ENCODE peak calls at places on chromosomes 5 and 9, in four cellular contexts. U is stomach, G is GM23338, Z is GM12878. W is an unnamed sample. For H3K4me1, the result is how much of the 10 kb centered on the place peaks cover.

GRCh38 chr5:154135125-154135524 is 55.4 kb upstream of the GALNT10 start:
- DNase-seq in U (no peak), G (no peak), Z (no peak), W (no peak)

GRCh38 chr5:926416-927171 is 33.9 kb downstream of the TRIP13 start:
- DNase-seq in U (no peak), G (peak), Z (no peak), W (peak)

GRCh38 chr5:136197462-136198142 is 4.6 kb upstream of the SMIM32 start:
- DNase-seq in U (no peak), G (no peak), Z (no peak), W (no peak)

GRCh38 chr5:174165406-174165805 is 119.9 kb downstream of the NSG2 start:
- DNase-seq in U (no peak), G (no peak), Z (no peak), W (no peak)

GRCh38 chr9:38687389-38687842 is 32.5 kb downstream of the FAM240B start:
- DNase-seq in U (peak), G (peak), Z (no peak), W (peak)

GRCh38 chr9:8351431-8351830 is 551.9 kb upstream of the DMAC1 start:
- DNase-seq in U (no peak), G (no peak), Z (no peak), W (no peak)

GRCh38 chr5:10130881-10131280 is 118.8 kb downstream of the ATPSCKMT start:
- DNase-seq in U (no peak), G (no peak), Z (no peak), W (no peak)

GRCh38 chr9:83304686-83305085 is 233.5 kb downstream of the FRMD3 start:
- DNase-seq in U (peak), G (no peak), Z (no peak), W (no peak)

GRCh38 chr5:3026099-3026498 is 274.6 kb upstream of the IRX2 start:
- DNase-seq in U (no peak), G (no peak), Z (no peak), W (no peak)

GRCh38 chr5:177426566-177427210 is at the start of gene GRK6:
- DNase-seq in U (peak), G (peak), Z (no peak), W (peak)

GRCh38 chr9:107949058-107949457 is 459.5 kb upstream of the KLF4 start:
- DNase-seq in U (no peak), G (no peak), Z (no peak), W (no peak)

GRCh38 chr5:74243634-74244033 is 396.9 kb downstream of the ENC1 start:
- DNase-seq in U (no peak), G (no peak), Z (no peak), W (no peak)

GRCh38 chr9:137666505-137666809 is 47.7 kb downstream of the EHMT1 start:
- DNase-seq in U (no peak), G (no peak), Z (no peak), W (peak)

GRCh38 chr5:89733772-89734171 is 675.8 kb downstream of the CETN3 start:
- DNase-seq in U (no peak), G (peak), Z (no peak), W (no peak)

GRCh38 chr9:111599092-111599947 is at the start of gene PTGR1:
- DNase-seq in U (peak), G (peak), Z (no peak), W (peak)

GRCh38 chr5:67383451-67383850 is 186.9 kb upstream of the CD180 start:
- DNase-seq in U (no peak), G (no peak), Z (no peak), W (no peak)

GRCh38 chr9:75451045-75451444 is 362.7 kb downstream of the OSTF1 start:
- DNase-seq in U (no peak), G (no peak), Z (no peak), W (no peak)

GRCh38 chr9:126389958-126390357 is 63.3 kb downstream of the MVB12B start:
- DNase-seq in U (no peak), G (no peak), Z (no peak), W (no peak)

GRCh38 chr9:96751815-96752214 is 26.1 kb downstream of the ZNF510 start:
- DNase-seq in U (no peak), G (no peak), Z (no peak), W (no peak)

GRCh38 chr5:71782393-71782770 is 63.3 kb downstream of the CARTPT start:
- DNase-seq in U (no peak), G (no peak), Z (peak), W (no peak)

GRCh38 chr9:83630938-83631457 is 8.1 kb downstream of the IDNK start:
- DNase-seq in U (no peak), G (peak), Z (no peak), W (no peak)

GRCh38 chr5:89211836-89212235 is 328.9 kb upstream of the MEF2C start:
- DNase-seq in U (no peak), G (no peak), Z (no peak), W (no peak)

GRCh38 chr5:107887181-107887580 is 216.4 kb upstream of the EFNA5 start:
- DNase-seq in U (no peak), G (no peak), Z (no peak), W (no peak)

GRCh38 chr9:32706004-32706749 is 70.7 kb upstream of the TAF1L start:
- DNase-seq in U (no peak), G (peak), Z (no peak), W (no peak)

GRCh38 chr9:81609782-81610738 is 79.3 kb downstream of the TLE1 start:
- DNase-seq in U (no peak), G (no peak), Z (no peak), W (no peak)

GRCh38 chr5:22908129-22908528 is 55.0 kb upstream of the CDH12 start:
- DNase-seq in U (no peak), G (no peak), Z (no peak), W (no peak)

GRCh38 chr5:135245521-135246499 is 153.2 kb downstream of the MACROH2A1 start:
- DNase-seq in U (peak), G (no peak), Z (no peak), W (no peak)

GRCh38 chr5:127029513-127030258 is 672 bp downstream of the MARCHF3 start:
- DNase-seq in U (peak), G (peak), Z (no peak), W (peak)

GRCh38 chr5:107459637-107460036 is 211.1 kb downstream of the EFNA5 start:
- DNase-seq in U (no peak), G (no peak), Z (no peak), W (no peak)

GRCh38 chr9:138083873-138084272 is 206.3 kb downstream of the CACNA1B start:
- DNase-seq in U (peak), G (no peak), Z (no peak), W (no peak)

GRCh38 chr9:4680178-4680535 is 788 bp downstream of the CDC37L1 start:
- DNase-seq in U (no peak), G (no peak), Z (no peak), W (no peak)

GRCh38 chr5:84017704-84018240 is 297.1 kb upstream of the HAPLN1 start:
- DNase-seq in U (no peak), G (no peak), Z (no peak), W (no peak)

GRCh38 chr5:172433071-172433470 is 21.3 kb downstream of the SH3PXD2B start:
- DNase-seq in U (no peak), G (no peak), Z (no peak), W (no peak)

GRCh38 chr5:172436078-172436873 is 18.0 kb downstream of the SH3PXD2B start:
- DNase-seq in U (no peak), G (no peak), Z (no peak), W (no peak)

GRCh38 chr5:172433513-172433912 is 20.8 kb downstream of the SH3PXD2B start:
- DNase-seq in U (no peak), G (no peak), Z (no peak), W (no peak)

GRCh38 chr5:172435362-172436077 is 18.8 kb downstream of the SH3PXD2B start:
- DNase-seq in U (no peak), G (no peak), Z (no peak), W (no peak)

GRCh38 chr5:172434246-172434645 is 20.1 kb downstream of the SH3PXD2B start:
- DNase-seq in U (no peak), G (no peak), Z (no peak), W (no peak)
- H3K27ac ChIP-seq in U (peak), G (no peak), Z (no peak), W (no peak)

DNA sequence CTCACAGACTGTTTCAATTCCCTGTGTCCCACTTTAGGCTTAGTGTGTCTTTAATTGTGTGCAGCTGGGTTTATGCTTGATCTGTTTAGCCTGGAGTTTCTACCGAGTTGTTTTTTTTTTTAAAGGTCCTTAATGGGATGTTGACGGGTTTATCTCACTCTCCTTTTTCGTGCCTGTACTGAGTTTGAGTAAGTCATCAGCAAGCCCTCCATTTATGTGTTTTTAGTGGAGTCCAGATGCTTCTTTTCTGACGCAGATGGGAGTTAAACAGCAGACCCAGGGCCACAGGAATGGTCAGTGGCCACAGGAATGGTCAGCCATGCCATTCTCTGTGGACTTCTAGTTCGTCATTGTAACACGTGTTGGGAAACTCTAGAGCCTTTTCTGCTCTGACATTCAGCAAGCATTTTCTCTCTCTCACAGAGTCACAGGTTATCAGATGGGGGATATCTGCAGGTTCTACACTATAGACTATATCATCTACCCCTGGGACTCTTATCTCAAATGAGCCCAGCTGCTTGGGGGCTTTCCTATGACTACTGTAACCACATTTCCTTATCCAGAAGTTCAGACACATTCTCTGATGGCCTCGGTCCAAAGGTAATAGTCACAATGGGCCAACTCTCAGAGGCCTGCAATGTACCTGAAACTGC is 190.5 kb downstream of the TTLL11 start:
- DNase-seq in U (no peak), G (no peak), Z (peak), W (no peak)
- TF ChIP-seq POLR2AphosphoS5 in U (peak), G (no peak), Z (no peak), W (no peak)

DNA sequence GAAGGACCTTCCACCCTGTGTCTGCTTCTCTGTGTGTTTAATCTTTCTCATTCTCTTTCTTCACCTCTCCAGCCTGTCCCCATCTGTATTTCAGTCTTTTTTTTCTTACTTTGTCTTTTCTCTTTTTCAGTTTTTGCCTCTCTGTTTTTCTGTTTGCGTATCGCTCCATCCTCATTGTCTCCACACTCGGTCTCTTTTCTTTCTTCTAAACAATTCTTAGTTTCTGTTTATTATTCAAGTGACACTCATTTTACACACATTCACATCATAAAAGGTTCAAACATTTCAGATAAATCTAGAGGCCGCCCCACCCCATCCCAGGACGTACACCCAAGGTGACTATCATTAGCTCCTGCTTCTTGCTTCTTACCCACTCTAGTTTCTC is 9.8 kb downstream of the LHX2 start:
- DNase-seq in U (no peak), G (no peak), Z (no peak), W (no peak)
- H3K4me1 ChIP-seq in U (under half), G (under half), Z (under half), W (under half)

GRCh38 chr9:37096628-37097027 is 23.7 kb upstream of the ZCCHC7 start:
- DNase-seq in U (no peak), G (no peak), Z (no peak), W (no peak)

GRCh38 chr9:37094751-37095150 is 25.6 kb upstream of the ZCCHC7 start:
- DNase-seq in U (no peak), G (no peak), Z (no peak), W (no peak)

GRCh38 chr9:37100317-37100716 is 20.1 kb upstream of the ZCCHC7 start:
- DNase-seq in U (no peak), G (no peak), Z (no peak), W (no peak)

GRCh38 chr9:37100750-37101149 is 19.6 kb upstream of the ZCCHC7 start:
- DNase-seq in U (no peak), G (no peak), Z (no peak), W (no peak)

DNA sequence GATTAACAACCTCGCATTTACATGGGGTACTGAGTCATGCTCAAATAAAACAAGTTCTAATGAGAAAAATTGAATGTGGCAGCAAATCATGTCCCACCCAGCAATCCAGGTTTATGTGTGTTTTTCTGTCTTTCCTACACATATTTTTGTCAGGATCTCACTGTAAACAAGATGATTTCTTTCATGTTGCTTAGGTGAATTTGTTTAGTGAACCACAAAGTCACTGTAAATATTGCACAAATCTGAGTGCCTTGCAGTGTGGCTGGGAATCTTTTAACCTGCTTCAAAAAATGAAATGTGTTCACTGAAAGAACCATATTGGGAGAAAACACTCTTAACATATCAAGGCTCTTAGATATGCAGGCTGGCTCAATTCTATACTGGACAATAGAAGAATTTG is 23.1 kb upstream of the ZCCHC7 start:
- DNase-seq in U (no peak), G (no peak), Z (no peak), W (no peak)
- H3K27ac ChIP-seq in U (no peak), G (no peak), Z (no peak), W (no peak)

GRCh38 chr9:113541019-113541900 is 77.7 kb downstream of the RGS3 start:
- DNase-seq in U (peak), G (peak), Z (no peak), W (peak)
- TF ChIP-seq POLR2AphosphoS5 in U (peak), G (no peak), Z (no peak), W (no peak)